ENCODE peak calls at places on chromosomes 13 and 19, in nine cellular contexts. One of them, this sample, is unnamed.

GRCh38 chr13:40137400-40137799 is 481.9 kb downstream of the COG6 start:
- DNase-seq in HFF-Myc: no peak
- DNase-seq in AG04450: no peak
- DNase-seq in left cardiac atrium: no peak
- DNase-seq in CD4-positive, CD25-positive, alpha-beta regulatory T cell: no peak
- DNase-seq in substantia nigra: no peak
- DNase-seq in hepatic stellate cell: no peak
- DNase-seq in naive thymus-derived CD8-positive, alpha-beta T cell: no peak
- DNase-seq in activated CD8-positive, alpha-beta memory T cell treated with anti-CD3 and anti-CD28 coated beads for 48 hours: no peak
- DNase-seq in this sample: no peak

GRCh38 chr13:97307882-97308624 is 85.9 kb downstream of the MBNL2 start:
- DNase-seq in activated CD8-positive, alpha-beta memory T cell treated with anti-CD3 and anti-CD28 coated beads for 48 hours: no peak
- DNase-seq in HFF-Myc: no peak
- DNase-seq in naive thymus-derived CD8-positive, alpha-beta T cell: no peak
- DNase-seq in CD4-positive, CD25-positive, alpha-beta regulatory T cell: no peak
- DNase-seq in AG04450: no peak
- DNase-seq in left cardiac atrium: peak
- DNase-seq in hepatic stellate cell: no peak
- DNase-seq in substantia nigra: peak
- DNase-seq in this sample: peak

GRCh38 chr19:50319156-50319555 is 10.0 kb downstream of the KCNC3 start:
- DNase-seq in hepatic stellate cell: no peak
- DNase-seq in CD4-positive, CD25-positive, alpha-beta regulatory T cell: no peak
- DNase-seq in activated CD8-positive, alpha-beta memory T cell treated with anti-CD3 and anti-CD28 coated beads for 48 hours: no peak
- DNase-seq in substantia nigra: no peak
- DNase-seq in AG04450: no peak
- DNase-seq in naive thymus-derived CD8-positive, alpha-beta T cell: no peak
- DNase-seq in left cardiac atrium: no peak
- DNase-seq in HFF-Myc: no peak
- DNase-seq in this sample: no peak

GRCh38 chr13:45219938-45220375 is 19.1 kb upstream of the KCTD4 start:
- DNase-seq in AG04450: no peak
- DNase-seq in hepatic stellate cell: no peak
- DNase-seq in left cardiac atrium: no peak
- DNase-seq in substantia nigra: no peak
- DNase-seq in activated CD8-positive, alpha-beta memory T cell treated with anti-CD3 and anti-CD28 coated beads for 48 hours: no peak
- DNase-seq in naive thymus-derived CD8-positive, alpha-beta T cell: no peak
- DNase-seq in HFF-Myc: peak
- DNase-seq in CD4-positive, CD25-positive, alpha-beta regulatory T cell: no peak
- DNase-seq in this sample: no peak

GRCh38 chr19:5150331-5150901 is 181.5 kb downstream of the KDM4B start:
- DNase-seq in substantia nigra: no peak
- DNase-seq in CD4-positive, CD25-positive, alpha-beta regulatory T cell: no peak
- DNase-seq in left cardiac atrium: no peak
- DNase-seq in hepatic stellate cell: no peak
- DNase-seq in activated CD8-positive, alpha-beta memory T cell treated with anti-CD3 and anti-CD28 coated beads for 48 hours: no peak
- DNase-seq in HFF-Myc: no peak
- DNase-seq in AG04450: no peak
- DNase-seq in naive thymus-derived CD8-positive, alpha-beta T cell: no peak
- DNase-seq in this sample: no peak

GRCh38 chr13:46992383-46992952 is 95.6 kb upstream of the HTR2A start:
- DNase-seq in HFF-Myc: no peak
- DNase-seq in AG04450: no peak
- DNase-seq in hepatic stellate cell: peak
- DNase-seq in activated CD8-positive, alpha-beta memory T cell treated with anti-CD3 and anti-CD28 coated beads for 48 hours: no peak
- DNase-seq in left cardiac atrium: no peak
- DNase-seq in substantia nigra: no peak
- DNase-seq in naive thymus-derived CD8-positive, alpha-beta T cell: no peak
- DNase-seq in CD4-positive, CD25-positive, alpha-beta regulatory T cell: peak
- DNase-seq in this sample: no peak

GRCh38 chr19:42175952-42176648 is 41.4 kb downstream of the DEDD2 start:
- DNase-seq in left cardiac atrium: no peak
- DNase-seq in naive thymus-derived CD8-positive, alpha-beta T cell: no peak
- DNase-seq in activated CD8-positive, alpha-beta memory T cell treated with anti-CD3 and anti-CD28 coated beads for 48 hours: no peak
- DNase-seq in substantia nigra: no peak
- DNase-seq in AG04450: no peak
- DNase-seq in hepatic stellate cell: peak
- DNase-seq in HFF-Myc: no peak
- DNase-seq in CD4-positive, CD25-positive, alpha-beta regulatory T cell: peak
- DNase-seq in this sample: no peak

GRCh38 chr13:109275848-109276247 is 510.5 kb downstream of the IRS2 start:
- DNase-seq in left cardiac atrium: no peak
- DNase-seq in activated CD8-positive, alpha-beta memory T cell treated with anti-CD3 and anti-CD28 coated beads for 48 hours: no peak
- DNase-seq in hepatic stellate cell: no peak
- DNase-seq in substantia nigra: no peak
- DNase-seq in AG04450: no peak
- DNase-seq in HFF-Myc: no peak
- DNase-seq in naive thymus-derived CD8-positive, alpha-beta T cell: no peak
- DNase-seq in CD4-positive, CD25-positive, alpha-beta regulatory T cell: no peak
- DNase-seq in this sample: no peak

GRCh38 chr19:5142725-5143097 is 173.8 kb downstream of the KDM4B start:
- DNase-seq in left cardiac atrium: no peak
- DNase-seq in naive thymus-derived CD8-positive, alpha-beta T cell: no peak
- DNase-seq in hepatic stellate cell: no peak
- DNase-seq in activated CD8-positive, alpha-beta memory T cell treated with anti-CD3 and anti-CD28 coated beads for 48 hours: no peak
- DNase-seq in AG04450: no peak
- DNase-seq in HFF-Myc: no peak
- DNase-seq in substantia nigra: no peak
- DNase-seq in CD4-positive, CD25-positive, alpha-beta regulatory T cell: no peak
- DNase-seq in this sample: no peak

GRCh38 chr13:53105881-53106280 is 77.3 kb downstream of the OLFM4 start:
- DNase-seq in hepatic stellate cell: no peak
- DNase-seq in naive thymus-derived CD8-positive, alpha-beta T cell: no peak
- DNase-seq in substantia nigra: no peak
- DNase-seq in CD4-positive, CD25-positive, alpha-beta regulatory T cell: no peak
- DNase-seq in AG04450: no peak
- DNase-seq in activated CD8-positive, alpha-beta memory T cell treated with anti-CD3 and anti-CD28 coated beads for 48 hours: no peak
- DNase-seq in HFF-Myc: no peak
- DNase-seq in left cardiac atrium: no peak
- DNase-seq in this sample: no peak

GRCh38 chr19:13164370-13165090 is 14.3 kb downstream of the IER2 start:
- DNase-seq in AG04450: no peak
- DNase-seq in CD4-positive, CD25-positive, alpha-beta regulatory T cell: peak
- DNase-seq in hepatic stellate cell: peak
- DNase-seq in substantia nigra: peak
- DNase-seq in naive thymus-derived CD8-positive, alpha-beta T cell: no peak
- DNase-seq in HFF-Myc: no peak
- DNase-seq in left cardiac atrium: peak
- DNase-seq in activated CD8-positive, alpha-beta memory T cell treated with anti-CD3 and anti-CD28 coated beads for 48 hours: no peak
- DNase-seq in this sample: no peak

GRCh38 chr13:42364613-42365000 is 92.7 kb downstream of the AKAP11 start:
- DNase-seq in naive thymus-derived CD8-positive, alpha-beta T cell: no peak
- DNase-seq in left cardiac atrium: no peak
- DNase-seq in CD4-positive, CD25-positive, alpha-beta regulatory T cell: no peak
- DNase-seq in activated CD8-positive, alpha-beta memory T cell treated with anti-CD3 and anti-CD28 coated beads for 48 hours: no peak
- DNase-seq in hepatic stellate cell: no peak
- DNase-seq in substantia nigra: no peak
- DNase-seq in AG04450: no peak
- DNase-seq in HFF-Myc: no peak
- DNase-seq in this sample: peak

GRCh38 chr19:41703602-41704293 is 4.7 kb upstream of the CEACAM5 start:
- DNase-seq in left cardiac atrium: no peak
- DNase-seq in CD4-positive, CD25-positive, alpha-beta regulatory T cell: no peak
- DNase-seq in HFF-Myc: no peak
- DNase-seq in naive thymus-derived CD8-positive, alpha-beta T cell: no peak
- DNase-seq in AG04450: no peak
- DNase-seq in substantia nigra: no peak
- DNase-seq in activated CD8-positive, alpha-beta memory T cell treated with anti-CD3 and anti-CD28 coated beads for 48 hours: no peak
- DNase-seq in hepatic stellate cell: no peak
- DNase-seq in this sample: no peak

GRCh38 chr13:23673354-23673753 is 103.1 kb downstream of the TNFRSF19 start:
- DNase-seq in left cardiac atrium: no peak
- DNase-seq in activated CD8-positive, alpha-beta memory T cell treated with anti-CD3 and anti-CD28 coated beads for 48 hours: no peak
- DNase-seq in CD4-positive, CD25-positive, alpha-beta regulatory T cell: no peak
- DNase-seq in substantia nigra: no peak
- DNase-seq in naive thymus-derived CD8-positive, alpha-beta T cell: no peak
- DNase-seq in AG04450: peak
- DNase-seq in hepatic stellate cell: peak
- DNase-seq in HFF-Myc: peak
- DNase-seq in this sample: no peak

GRCh38 chr13:110458594-110459365 is 102.7 kb downstream of the RAB20 start:
- DNase-seq in HFF-Myc: no peak
- DNase-seq in activated CD8-positive, alpha-beta memory T cell treated with anti-CD3 and anti-CD28 coated beads for 48 hours: no peak
- DNase-seq in CD4-positive, CD25-positive, alpha-beta regulatory T cell: no peak
- DNase-seq in substantia nigra: no peak
- DNase-seq in AG04450: no peak
- DNase-seq in naive thymus-derived CD8-positive, alpha-beta T cell: no peak
- DNase-seq in left cardiac atrium: no peak
- DNase-seq in hepatic stellate cell: no peak
- DNase-seq in this sample: no peak

GRCh38 chr19:55640043-55640576 is 692 bp upstream of the ZNF580 start:
- DNase-seq in hepatic stellate cell: peak
- DNase-seq in CD4-positive, CD25-positive, alpha-beta regulatory T cell: peak
- DNase-seq in naive thymus-derived CD8-positive, alpha-beta T cell: peak
- DNase-seq in activated CD8-positive, alpha-beta memory T cell treated with anti-CD3 and anti-CD28 coated beads for 48 hours: no peak
- DNase-seq in substantia nigra: peak
- DNase-seq in AG04450: no peak
- DNase-seq in HFF-Myc: no peak
- DNase-seq in left cardiac atrium: peak
- DNase-seq in this sample: no peak

GRCh38 chr19:55525289-55526101 is 11.4 kb downstream of the SBK2 start:
- DNase-seq in HFF-Myc: no peak
- DNase-seq in activated CD8-positive, alpha-beta memory T cell treated with anti-CD3 and anti-CD28 coated beads for 48 hours: no peak
- DNase-seq in substantia nigra: no peak
- DNase-seq in naive thymus-derived CD8-positive, alpha-beta T cell: no peak
- DNase-seq in AG04450: no peak
- DNase-seq in CD4-positive, CD25-positive, alpha-beta regulatory T cell: no peak
- DNase-seq in hepatic stellate cell: no peak
- DNase-seq in left cardiac atrium: peak
- DNase-seq in this sample: no peak

GRCh38 chr19:52992109-52993004 is 21.4 kb upstream of the ERVV-1 start:
- DNase-seq in hepatic stellate cell: peak
- DNase-seq in left cardiac atrium: peak
- DNase-seq in HFF-Myc: no peak
- DNase-seq in activated CD8-positive, alpha-beta memory T cell treated with anti-CD3 and anti-CD28 coated beads for 48 hours: no peak
- DNase-seq in naive thymus-derived CD8-positive, alpha-beta T cell: no peak
- DNase-seq in AG04450: no peak
- DNase-seq in substantia nigra: no peak
- DNase-seq in CD4-positive, CD25-positive, alpha-beta regulatory T cell: no peak
- DNase-seq in this sample: no peak

GRCh38 chr19:10106100-10106936 is at the start of gene PPAN:
- DNase-seq in HFF-Myc: peak
- DNase-seq in CD4-positive, CD25-positive, alpha-beta regulatory T cell: peak
- DNase-seq in AG04450: peak
- DNase-seq in activated CD8-positive, alpha-beta memory T cell treated with anti-CD3 and anti-CD28 coated beads for 48 hours: peak
- DNase-seq in left cardiac atrium: peak
- DNase-seq in naive thymus-derived CD8-positive, alpha-beta T cell: peak
- DNase-seq in hepatic stellate cell: peak
- DNase-seq in substantia nigra: peak
- DNase-seq in this sample: peak

GRCh38 chr13:61727714-61728275 is 312.1 kb upstream of the PCDH20 start:
- DNase-seq in CD4-positive, CD25-positive, alpha-beta regulatory T cell: no peak
- DNase-seq in AG04450: no peak
- DNase-seq in activated CD8-positive, alpha-beta memory T cell treated with anti-CD3 and anti-CD28 coated beads for 48 hours: no peak
- DNase-seq in left cardiac atrium: no peak
- DNase-seq in HFF-Myc: no peak
- DNase-seq in hepatic stellate cell: no peak
- DNase-seq in substantia nigra: no peak
- DNase-seq in naive thymus-derived CD8-positive, alpha-beta T cell: no peak
- DNase-seq in this sample: no peak

GRCh38 chr19:14089412-14089661 is 1.2 kb downstream of the SAMD1 start:
- DNase-seq in left cardiac atrium: no peak
- DNase-seq in hepatic stellate cell: no peak
- DNase-seq in activated CD8-positive, alpha-beta memory T cell treated with anti-CD3 and anti-CD28 coated beads for 48 hours: no peak
- DNase-seq in naive thymus-derived CD8-positive, alpha-beta T cell: no peak
- DNase-seq in substantia nigra: no peak
- DNase-seq in AG04450: no peak
- DNase-seq in HFF-Myc: no peak
- DNase-seq in CD4-positive, CD25-positive, alpha-beta regulatory T cell: peak
- DNase-seq in this sample: no peak

GRCh38 chr19:19405919-19406877 is 723 bp downstream of the GATAD2A start:
- DNase-seq in substantia nigra: no peak
- DNase-seq in AG04450: no peak
- DNase-seq in HFF-Myc: no peak
- DNase-seq in left cardiac atrium: peak
- DNase-seq in CD4-positive, CD25-positive, alpha-beta regulatory T cell: peak
- DNase-seq in hepatic stellate cell: no peak
- DNase-seq in naive thymus-derived CD8-positive, alpha-beta T cell: peak
- DNase-seq in activated CD8-positive, alpha-beta memory T cell treated with anti-CD3 and anti-CD28 coated beads for 48 hours: no peak
- DNase-seq in this sample: no peak

GRCh38 chr13:86403213-86403612 is 604.0 kb upstream of the SLITRK6 start:
- DNase-seq in activated CD8-positive, alpha-beta memory T cell treated with anti-CD3 and anti-CD28 coated beads for 48 hours: no peak
- DNase-seq in HFF-Myc: no peak
- DNase-seq in substantia nigra: no peak
- DNase-seq in CD4-positive, CD25-positive, alpha-beta regulatory T cell: no peak
- DNase-seq in naive thymus-derived CD8-positive, alpha-beta T cell: no peak
- DNase-seq in left cardiac atrium: no peak
- DNase-seq in AG04450: no peak
- DNase-seq in hepatic stellate cell: no peak
- DNase-seq in this sample: no peak

GRCh38 chr19:48724796-48725753 is 5.5 kb upstream of the MAMSTR start:
- DNase-seq in HFF-Myc: peak
- DNase-seq in CD4-positive, CD25-positive, alpha-beta regulatory T cell: peak
- DNase-seq in activated CD8-positive, alpha-beta memory T cell treated with anti-CD3 and anti-CD28 coated beads for 48 hours: no peak
- DNase-seq in hepatic stellate cell: peak
- DNase-seq in naive thymus-derived CD8-positive, alpha-beta T cell: peak
- DNase-seq in AG04450: peak
- DNase-seq in left cardiac atrium: peak
- DNase-seq in substantia nigra: no peak
- DNase-seq in this sample: peak

GRCh38 chr19:39623946-39624345 is 21.6 kb downstream of the LGALS13 start:
- DNase-seq in substantia nigra: no peak
- DNase-seq in left cardiac atrium: no peak
- DNase-seq in activated CD8-positive, alpha-beta memory T cell treated with anti-CD3 and anti-CD28 coated beads for 48 hours: no peak
- DNase-seq in HFF-Myc: no peak
- DNase-seq in CD4-positive, CD25-positive, alpha-beta regulatory T cell: no peak
- DNase-seq in hepatic stellate cell: no peak
- DNase-seq in naive thymus-derived CD8-positive, alpha-beta T cell: no peak
- DNase-seq in AG04450: no peak
- DNase-seq in this sample: no peak